ENCODE peak calls at places on chromosomes 13 and 19, in five cellular contexts. One of them, this sample, is unnamed.
A peak's percentile ranks its signal among the peaks of the same experiment; 100 is the strongest.

GRCh38 chr13:30196025-30196424 is 111.3 kb downstream of the KATNAL1 start:
- DNase-seq in K562: no peak
- DNase-seq in stomach: no peak
- DNase-seq in GM23338: peak; percentile 68
- DNase-seq in transverse colon: no peak
- DNase-seq in this sample: no peak

GRCh38 chr13:41008349-41008980 is 10.7 kb downstream of the ELF1 start:
- DNase-seq in GM23338: no peak
- DNase-seq in transverse colon: no peak
- DNase-seq in K562: no peak
- DNase-seq in stomach: no peak
- DNase-seq in this sample: no peak

GRCh38 chr19:48724796-48725753 is 5.5 kb upstream of the MAMSTR start:
- DNase-seq in stomach: no peak
- DNase-seq in GM23338: peak; percentile 92
- DNase-seq in K562: peak; percentile 79
- DNase-seq in transverse colon: peak; percentile 39
- DNase-seq in this sample: no peak

GRCh38 chr13:22074403-22074802 is 403.5 kb downstream of the FGF9 start:
- DNase-seq in K562: no peak
- DNase-seq in GM23338: no peak
- DNase-seq in transverse colon: no peak
- DNase-seq in stomach: no peak
- DNase-seq in this sample: no peak

GRCh38 chr19:32605544-32605943 is 24.6 kb downstream of the PDCD5 start:
- DNase-seq in K562: no peak
- DNase-seq in transverse colon: no peak
- DNase-seq in stomach: no peak
- DNase-seq in GM23338: no peak
- DNase-seq in this sample: no peak

GRCh38 chr19:33291623-33292534 is 10.5 kb downstream of the CEBPA start:
- DNase-seq in GM23338: no peak
- DNase-seq in K562: no peak
- DNase-seq in stomach: no peak
- DNase-seq in transverse colon: peak; percentile 75
- DNase-seq in this sample: no peak

GRCh38 chr13:48542581-48543341 is 9.9 kb upstream of the RCBTB2 start:
- DNase-seq in GM23338: peak; percentile 64
- DNase-seq in transverse colon: peak; percentile 43
- DNase-seq in stomach: peak; percentile 58
- DNase-seq in K562: no peak
- DNase-seq in this sample: no peak

GRCh38 chr13:40776681-40777165 is 5.7 kb upstream of the MRPS31 start:
- DNase-seq in stomach: no peak
- DNase-seq in GM23338: no peak
- DNase-seq in transverse colon: peak; percentile 56
- DNase-seq in K562: no peak
- DNase-seq in this sample: no peak

GRCh38 chr19:42363614-42364346 is 26.3 kb downstream of the CNFN start:
- DNase-seq in GM23338: no peak
- DNase-seq in stomach: no peak
- DNase-seq in K562: no peak
- DNase-seq in transverse colon: no peak
- DNase-seq in this sample: no peak

GRCh38 chr13:111491021-111491420 is 170.6 kb downstream of the TEX29 start:
- DNase-seq in K562: no peak
- DNase-seq in transverse colon: no peak
- DNase-seq in GM23338: peak; percentile 19
- DNase-seq in stomach: peak; percentile 22
- DNase-seq in this sample: no peak

GRCh38 chr13:56510836-56511235 is 629.9 kb upstream of the PRR20A start:
- DNase-seq in GM23338: no peak
- DNase-seq in K562: no peak
- DNase-seq in stomach: no peak
- DNase-seq in transverse colon: no peak
- DNase-seq in this sample: no peak

GRCh38 chr13:99119686-99120085 is 81.0 kb upstream of the UBAC2 start:
- DNase-seq in K562: no peak
- DNase-seq in GM23338: no peak
- DNase-seq in stomach: no peak
- DNase-seq in transverse colon: no peak
- DNase-seq in this sample: no peak

GRCh38 chr19:33333151-33333550 is 30.8 kb upstream of the CEBPA start:
- DNase-seq in transverse colon: no peak
- DNase-seq in K562: no peak
- DNase-seq in stomach: no peak
- DNase-seq in GM23338: no peak
- DNase-seq in this sample: no peak

GRCh38 chr13:23790591-23791170 is 98.5 kb downstream of the MIPEP start:
- DNase-seq in GM23338: no peak
- DNase-seq in K562: no peak
- DNase-seq in transverse colon: no peak
- DNase-seq in stomach: no peak
- DNase-seq in this sample: no peak

GRCh38 chr19:29962777-29963176 is 20.7 kb downstream of the URI1 start:
- DNase-seq in K562: no peak
- DNase-seq in GM23338: no peak
- DNase-seq in transverse colon: no peak
- DNase-seq in stomach: no peak
- DNase-seq in this sample: no peak

GRCh38 chr13:26538363-26539317 is 18.8 kb upstream of the WASF3 start:
- DNase-seq in stomach: no peak
- DNase-seq in K562: no peak
- DNase-seq in transverse colon: no peak
- DNase-seq in GM23338: no peak
- DNase-seq in this sample: no peak

GRCh38 chr13:32311188-32311897 is 3.8 kb downstream of the ZAR1L start:
- DNase-seq in transverse colon: no peak
- DNase-seq in K562: no peak
- DNase-seq in GM23338: no peak
- DNase-seq in stomach: no peak
- DNase-seq in this sample: no peak

GRCh38 chr19:29483944-29484581 is 41.7 kb upstream of the VSTM2B start:
- DNase-seq in transverse colon: no peak
- DNase-seq in GM23338: no peak
- DNase-seq in K562: no peak
- DNase-seq in stomach: no peak
- DNase-seq in this sample: peak; percentile 72

GRCh38 chr13:107518292-107518691 is 697.0 kb downstream of the LIG4 start:
- DNase-seq in K562: no peak
- DNase-seq in GM23338: peak; percentile 11
- DNase-seq in stomach: no peak
- DNase-seq in transverse colon: no peak
- DNase-seq in this sample: no peak

GRCh38 chr19:16922592-16922934 is 33.8 kb downstream of the F2RL3 start:
- DNase-seq in stomach: no peak
- DNase-seq in GM23338: no peak
- DNase-seq in K562: peak; percentile 25
- DNase-seq in transverse colon: no peak
- DNase-seq in this sample: no peak

GRCh38 chr13:27977476-27978300 is 8.6 kb upstream of the CDX2 start:
- DNase-seq in stomach: no peak
- DNase-seq in GM23338: peak; percentile 81
- DNase-seq in transverse colon: no peak
- DNase-seq in K562: no peak
- DNase-seq in this sample: no peak

GRCh38 chr13:102772042-102772425 is 1.6 kb downstream of the TEX30 start:
- DNase-seq in stomach: no peak
- DNase-seq in transverse colon: no peak
- DNase-seq in GM23338: no peak
- DNase-seq in K562: no peak
- DNase-seq in this sample: no peak

GRCh38 chr13:42487221-42487620 is 86.7 kb upstream of the TNFSF11 start:
- DNase-seq in transverse colon: no peak
- DNase-seq in GM23338: no peak
- DNase-seq in stomach: no peak
- DNase-seq in K562: no peak
- DNase-seq in this sample: no peak

GRCh38 chr19:19445288-19445687 is 39.8 kb downstream of the GATAD2A start:
- DNase-seq in GM23338: no peak
- DNase-seq in stomach: no peak
- DNase-seq in transverse colon: no peak
- DNase-seq in K562: no peak
- DNase-seq in this sample: no peak
- H3K27ac ChIP-seq in GM23338: peak overlapping the region; percentile 84
- H3K27ac ChIP-seq in stomach: peak overlapping the region; percentile 20
- H3K27ac ChIP-seq in transverse colon: peak overlapping the region; percentile 49
- H3K27ac ChIP-seq in K562: peak overlapping the region; percentile 73
- H3K27ac ChIP-seq in this sample: no peak overlapping the region

GRCh38 chr13:93867481-93867880 is 612.0 kb downstream of the DCT start:
- DNase-seq in GM23338: no peak
- DNase-seq in transverse colon: no peak
- DNase-seq in stomach: no peak
- DNase-seq in K562: no peak
- DNase-seq in this sample: no peak
- TF ChIP-seq CTCF in GM23338: no peak
- TF ChIP-seq CTCF in transverse colon: no peak
- TF ChIP-seq CTCF in stomach: no peak
- TF ChIP-seq CTCF in K562: no peak
- TF ChIP-seq CTCF in this sample: no peak

GRCh38 chr19:13849991-13850909 is 26.7 kb upstream of the NANOS3 start:
- DNase-seq in GM23338: peak; percentile 88
- DNase-seq in stomach: peak; percentile 88
- DNase-seq in K562: peak; percentile 86
- DNase-seq in transverse colon: peak; percentile 86
- DNase-seq in this sample: no peak
- TF ChIP-seq POLR2AphosphoS5 in GM23338: no peak
- TF ChIP-seq POLR2AphosphoS5 in stomach: peak; percentile 28
- TF ChIP-seq POLR2AphosphoS5 in K562: no peak
- TF ChIP-seq POLR2AphosphoS5 in transverse colon: peak; percentile 18
- TF ChIP-seq POLR2AphosphoS5 in this sample: peak; percentile 71

GRCh38 chr19:402786-403185 is 6.2 kb downstream of the C2CD4C start:
- DNase-seq in GM23338: no peak
- DNase-seq in K562: no peak
- DNase-seq in stomach: no peak
- DNase-seq in transverse colon: no peak
- DNase-seq in this sample: no peak
- H3K27ac ChIP-seq in GM23338: no peak overlapping the region
- H3K27ac ChIP-seq in K562: no peak overlapping the region
- H3K27ac ChIP-seq in stomach: no peak overlapping the region
- H3K27ac ChIP-seq in transverse colon: no peak overlapping the region
- H3K27ac ChIP-seq in this sample: no peak overlapping the region

GRCh38 chr13:51827254-51827653 is 17.7 kb downstream of the TMEM272 start:
- DNase-seq in stomach: no peak
- DNase-seq in GM23338: no peak
- DNase-seq in K562: no peak
- DNase-seq in transverse colon: no peak
- DNase-seq in this sample: no peak

GRCh38 chr13:51832471-51833152 is 12.4 kb downstream of the TMEM272 start:
- DNase-seq in stomach: no peak
- DNase-seq in GM23338: peak; percentile 43
- DNase-seq in transverse colon: peak; percentile 26
- DNase-seq in K562: peak; percentile 28
- DNase-seq in this sample: no peak

GRCh38 chr13:51831519-51831918 is 13.5 kb downstream of the TMEM272 start:
- DNase-seq in transverse colon: no peak
- DNase-seq in stomach: no peak
- DNase-seq in GM23338: no peak
- DNase-seq in K562: no peak
- DNase-seq in this sample: no peak

GRCh38 chr13:51826606-51827005 is 18.4 kb downstream of the TMEM272 start:
- DNase-seq in transverse colon: peak; percentile 37
- DNase-seq in stomach: no peak
- DNase-seq in K562: no peak
- DNase-seq in GM23338: no peak
- DNase-seq in this sample: no peak

GRCh38 chr13:51829236-51829899 is 15.6 kb downstream of the TMEM272 start:
- DNase-seq in K562: no peak
- DNase-seq in GM23338: no peak
- DNase-seq in transverse colon: no peak
- DNase-seq in stomach: no peak
- DNase-seq in this sample: no peak
- TF ChIP-seq CTCF in K562: no peak
- TF ChIP-seq CTCF in GM23338: no peak
- TF ChIP-seq CTCF in transverse colon: no peak
- TF ChIP-seq CTCF in stomach: no peak
- TF ChIP-seq CTCF in this sample: no peak

GRCh38 chr13:75769141-75769905 is 133.2 kb downstream of the LMO7 start:
- DNase-seq in K562: no peak
- DNase-seq in stomach: no peak
- DNase-seq in transverse colon: no peak
- DNase-seq in GM23338: no peak
- DNase-seq in this sample: no peak
- TF ChIP-seq POLR2AphosphoS5 in K562: no peak
- TF ChIP-seq POLR2AphosphoS5 in stomach: no peak
- TF ChIP-seq POLR2AphosphoS5 in transverse colon: no peak
- TF ChIP-seq POLR2AphosphoS5 in GM23338: no peak
- TF ChIP-seq POLR2AphosphoS5 in this sample: no peak

This sample was measured in esophagus muscularis mucosa.